ENCODE peak calls at places on chromosomes 11 and 22, in five cellular contexts. O is adrenal gland, W is HCT116, Z is ovary, X is IMR-90. G is an unnamed sample.

GRCh38 chr22:17774206-17774927 is at the start of gene BID:
- DNase-seq in X (peak), O (no peak), W (no peak), Z (peak), G (peak)

GRCh38 chr11:115054541-115055538 is 376.5 kb downstream of the NXPE2 start:
- DNase-seq in Z (peak), O (no peak), X (peak), W (no peak), G (no peak)

GRCh38 chr11:7278314-7278917 is 26.7 kb downstream of the SYT9 start:
- DNase-seq in O (no peak), X (peak), Z (no peak), W (peak), G (peak)

GRCh38 chr11:86749376-86749775 is 51.0 kb upstream of the PRSS23 start:
- DNase-seq in Z (no peak), W (no peak), X (no peak), O (no peak), G (no peak)

GRCh38 chr11:83648610-83649467 is 362.7 kb upstream of the CCDC90B start:
- DNase-seq in X (no peak), W (no peak), Z (no peak), O (no peak), G (no peak)

GRCh38 chr22:46923394-46923793 is 160.9 kb downstream of the TBC1D22A start:
- DNase-seq in O (no peak), Z (no peak), W (no peak), X (no peak), G (no peak)

GRCh38 chr11:28529046-28529445 is 420.9 kb downstream of the METTL15 start:
- DNase-seq in Z (no peak), X (peak), O (no peak), W (no peak), G (no peak)

GRCh38 chr11:131883332-131883731 is 512.9 kb downstream of the NTM start:
- DNase-seq in Z (no peak), X (no peak), W (no peak), O (no peak), G (no peak)

GRCh38 chr11:125289419-125290088 is 125.0 kb downstream of the PKNOX2 start:
- DNase-seq in Z (no peak), O (no peak), W (no peak), X (no peak), G (no peak)

GRCh38 chr22:36220457-36220921 is 18.8 kb downstream of the APOL2 start:
- DNase-seq in W (no peak), Z (no peak), O (no peak), X (peak), G (no peak)

GRCh38 chr11:4025957-4026324 is 68.7 kb upstream of the RRM1 start:
- DNase-seq in W (no peak), X (peak), Z (no peak), O (no peak), G (no peak)

GRCh38 chr11:100667449-100667848 is 19.6 kb upstream of the ARHGAP42 start:
- DNase-seq in O (no peak), X (no peak), W (no peak), Z (no peak), G (no peak)

GRCh38 chr22:28925916-28926315 is 42.5 kb downstream of the ZNRF3 start:
- DNase-seq in X (no peak), W (no peak), Z (no peak), O (no peak), G (no peak)

GRCh38 chr11:1053121-1053901 is 16.8 kb upstream of the MUC6 start:
- DNase-seq in O (no peak), Z (peak), X (no peak), W (no peak), G (no peak)

GRCh38 chr22:20654343-20655208 is 119.3 kb upstream of the SERPIND1 start:
- DNase-seq in O (no peak), Z (no peak), W (no peak), X (no peak), G (no peak)

GRCh38 chr22:28538922-28539321 is 140.7 kb downstream of the TTC28 start:
- DNase-seq in W (no peak), O (no peak), X (no peak), Z (no peak), G (no peak)

GRCh38 chr22:18042685-18043084 is 18.3 kb upstream of the MICAL3 start:
- DNase-seq in Z (no peak), O (peak), W (no peak), X (no peak), G (no peak)

GRCh38 chr11:79667377-79667776 is 226.5 kb upstream of the TENM4 start:
- DNase-seq in X (no peak), Z (no peak), W (no peak), O (no peak), G (no peak)

GRCh38 chr11:97622795-97623194 is 1233.0 kb downstream of the JRKL start:
- DNase-seq in X (no peak), W (no peak), O (no peak), Z (no peak), G (no peak)

GRCh38 chr11:7538466-7539454 is 25.0 kb downstream of the PPFIBP2 start:
- DNase-seq in O (no peak), W (no peak), Z (no peak), X (no peak), G (no peak)

GRCh38 chr11:44618561-44619425 is 53.3 kb downstream of the CD82 start:
- DNase-seq in X (no peak), Z (peak), W (no peak), O (peak), G (no peak)

GRCh38 chr22:39664485-39665200 is 94.1 kb downstream of the CACNA1I start:
- DNase-seq in O (no peak), W (no peak), X (no peak), Z (no peak), G (no peak)

GRCh38 chr11:61158691-61159381 is 2.4 kb downstream of the VPS37C start:
- DNase-seq in X (peak), W (no peak), O (no peak), Z (no peak), G (no peak)

GRCh38 chr11:31800398-31801265 is 10.5 kb downstream of the PAX6 start:
- DNase-seq in Z (no peak), X (no peak), O (no peak), W (no peak), G (no peak)

GRCh38 chr11:44839458-44840084 is 111.1 kb downstream of the TP53I11 start:
- DNase-seq in Z (no peak), W (no peak), O (no peak), X (no peak), G (no peak)

GRCh38 chr11:130587658-130588057 is 139.2 kb downstream of the ADAMTS15 start:
- DNase-seq in Z (no peak), X (no peak), O (no peak), W (no peak), G (no peak)

GRCh38 chr11:57311109-57311936 is 13.4 kb downstream of the TNKS1BP1 start:
- DNase-seq in X (peak), O (peak), Z (peak), W (peak), G (peak)

GRCh38 chr11:77418155-77418980 is 55.5 kb downstream of the PAK1 start:
- DNase-seq in W (no peak), O (no peak), Z (no peak), X (no peak), G (no peak)

GRCh38 chr11:27812341-27812740 is 112.1 kb upstream of the BDNF start:
- DNase-seq in W (no peak), X (peak), Z (no peak), O (no peak), G (no peak)

GRCh38 chr11:45852712-45853101 is 5.4 kb downstream of the CRY2 start:
- DNase-seq in W (no peak), X (no peak), Z (no peak), O (no peak), G (no peak)

GRCh38 chr22:42519544-42520237 is at the start of gene RRP7A:
- DNase-seq in X (peak), O (peak), Z (peak), W (no peak), G (peak)
- TF ChIP-seq POLR2A in X (peak), O (peak), Z (peak), W (no peak), G (peak)

DNA sequence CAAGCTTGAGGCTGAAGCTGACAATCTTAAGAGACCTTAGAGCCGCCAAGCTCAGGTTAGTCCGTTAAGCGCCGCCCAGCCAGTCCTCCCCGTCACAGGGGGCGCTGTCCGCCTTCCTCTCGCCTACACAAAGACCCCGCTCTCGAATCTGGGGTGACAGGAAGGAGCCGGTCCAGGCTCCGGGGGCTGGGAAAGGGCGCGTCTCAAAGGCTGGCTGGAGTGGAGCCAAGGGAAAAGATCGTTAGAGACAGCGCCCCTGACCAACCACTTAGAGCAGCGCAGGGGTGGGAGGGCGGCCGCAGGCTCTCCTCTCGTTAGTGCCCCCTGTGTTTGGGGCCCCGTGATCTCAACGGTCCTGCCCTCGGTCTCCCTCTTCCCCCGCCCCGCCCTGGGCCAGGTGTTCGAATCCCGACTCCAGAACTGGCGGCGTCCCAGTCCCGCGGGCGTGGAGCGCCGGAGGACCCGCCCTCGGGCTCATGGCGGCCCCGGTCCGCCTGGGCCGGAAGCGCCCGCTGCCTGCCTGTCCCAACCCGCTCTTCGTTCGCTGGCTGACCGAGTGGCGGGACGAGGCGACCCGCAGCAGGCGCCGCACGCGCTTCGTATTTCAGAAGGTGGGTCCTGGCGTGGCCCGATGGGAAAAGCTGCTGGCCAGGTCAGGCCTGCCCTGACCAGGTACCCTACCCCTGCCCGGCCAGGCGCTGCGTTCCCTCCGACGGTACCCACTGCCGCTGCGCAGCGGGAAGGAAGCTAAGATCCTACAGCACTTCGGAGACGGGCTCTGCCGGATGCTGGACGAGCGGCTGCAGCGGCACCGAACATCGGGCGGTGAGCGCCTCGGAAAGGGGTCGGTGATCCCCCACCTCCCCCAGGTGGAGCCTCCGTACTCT is at the start of gene MUS81:
- DNase-seq in W (peak), O (peak), Z (peak), X (peak), G (peak)
- TF ChIP-seq POLR2A in W (no peak), O (no peak), Z (peak), X (peak), G (peak)

GRCh38 chr11:119046489-119046888 is 10.5 kb downstream of the HYOU1 start:
- DNase-seq in W (no peak), Z (no peak), O (no peak), X (no peak), G (no peak)
- TF ChIP-seq POLR2A in W (no peak), Z (no peak), O (no peak), X (no peak), G (no peak)

DNA sequence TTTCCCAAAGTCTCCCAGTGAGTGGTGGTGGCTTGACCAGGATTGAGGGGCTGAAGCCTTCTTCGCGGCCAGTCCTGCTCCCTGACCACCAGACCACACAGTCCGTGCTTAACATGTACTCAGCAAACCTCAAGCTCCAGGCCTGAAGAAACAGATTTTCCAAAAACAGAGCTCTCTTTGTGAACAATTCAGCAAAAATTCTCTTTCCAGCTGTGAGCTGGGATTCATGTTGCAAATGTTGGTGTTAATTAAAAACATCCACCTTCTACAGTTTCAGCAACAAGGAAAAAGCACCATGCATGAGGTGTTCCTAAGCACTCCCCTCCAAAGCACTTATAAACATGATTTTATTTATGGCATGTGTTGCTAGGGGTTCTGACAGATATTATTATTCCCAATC is 129.5 kb downstream of the ETS1 start:
- DNase-seq in O (no peak), W (no peak), X (no peak), Z (no peak), G (no peak)
- TF ChIP-seq POLR2A in O (no peak), W (no peak), X (peak), Z (no peak), G (no peak)

DNA sequence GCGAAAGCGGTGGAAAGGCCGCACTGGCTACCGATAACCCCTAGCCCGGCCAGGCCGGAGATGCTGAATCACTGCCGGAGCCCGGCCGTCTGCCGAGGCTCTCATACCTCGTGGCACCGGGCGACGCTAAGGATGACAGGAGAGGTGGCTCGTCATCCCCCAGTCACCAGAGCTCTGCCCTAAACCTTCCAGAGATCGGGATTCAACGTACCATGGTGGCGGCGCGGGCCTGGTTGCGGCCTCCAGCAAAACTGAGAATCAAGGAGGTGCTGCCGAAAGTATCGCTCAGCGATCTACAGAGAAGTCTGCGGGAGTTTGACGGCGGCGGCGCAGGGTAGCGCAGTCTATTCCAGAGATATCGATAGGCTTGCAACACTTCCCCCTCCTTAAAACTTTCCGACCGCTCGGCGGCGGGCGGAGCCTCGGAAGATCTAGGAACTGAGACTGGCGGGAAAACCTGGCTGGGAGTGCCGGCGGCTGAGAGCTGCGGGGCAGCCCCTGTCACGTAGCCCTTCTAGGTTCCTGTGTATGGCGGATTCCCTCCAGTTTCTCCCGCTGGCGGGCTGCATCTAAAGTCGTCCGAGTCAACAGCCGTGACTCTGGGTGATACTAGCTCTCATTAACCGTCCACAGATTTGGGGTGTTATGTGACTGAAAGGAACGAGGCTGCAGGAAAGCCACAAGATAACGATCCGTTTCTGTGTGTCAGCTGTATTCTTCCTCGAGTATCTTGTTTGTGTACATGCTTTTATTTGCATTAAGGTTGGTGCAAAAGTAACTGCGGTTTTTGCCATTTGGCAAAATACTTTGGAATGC is at the start of gene PSMA1:
- DNase-seq in O (peak), X (peak), W (peak), Z (peak), G (peak)
- TF ChIP-seq POLR2A in O (peak), X (peak), W (peak), Z (peak), G (peak)

DNA sequence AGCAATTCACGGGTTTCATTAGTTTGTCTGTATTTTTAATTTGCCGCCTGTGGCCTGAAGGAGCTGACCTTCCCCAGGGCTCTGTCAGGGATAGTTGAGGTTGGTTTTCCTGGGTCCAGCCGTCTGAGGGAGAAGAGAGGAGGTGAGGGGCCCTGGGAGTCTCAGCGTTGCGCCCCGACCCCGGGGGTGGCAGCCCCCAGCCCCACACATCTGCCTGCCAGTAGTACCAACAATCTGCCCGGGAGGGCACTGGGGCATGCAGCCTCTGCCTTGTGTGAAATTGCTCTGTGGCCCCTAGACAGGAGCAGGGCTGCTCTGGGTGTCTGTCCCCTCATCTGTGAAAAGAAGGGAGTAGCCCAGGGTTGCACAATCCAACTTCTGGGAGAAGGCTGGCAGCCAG is 6.6 kb downstream of the B3GAT1 start:
- DNase-seq in O (no peak), W (no peak), Z (no peak), X (no peak), G (no peak)
- TF ChIP-seq POLR2A in O (no peak), W (no peak), Z (no peak), X (no peak), G (no peak)